ENCODE peak calls at places on chromosomes 4 and X, in six cellular contexts. I is EL; T is effector CD4-positive, alpha-beta T cell; L is stimulated activated CD4-positive, alpha-beta T cell treated with anti-CD3 and anti-CD28 coated beads, Interleukin-2, amount 100 ng/mL, for 24 hours; P is non-pigmented ciliary epithelial cell; Q is activated naive CD8-positive, alpha-beta T cell treated with anti-CD3 and anti-CD28 coated beads for 36 hours. V is an unnamed sample.

GRCh38 chr4:45453258-45453841 is 670.5 kb downstream of the GABRG1 start:
- DNase-seq in I (no peak), T (no peak), L (no peak), P (no peak), Q (no peak), V (no peak)

GRCh38 chr4:687975-688694 is 816 bp downstream of the SLC49A3 start:
- DNase-seq in I (no peak), T (no peak), L (no peak), P (no peak), Q (no peak), V (peak; percentile 86)

GRCh38 chrX:155744534-155744933 is 131.8 kb upstream of the TMLHE start:
- DNase-seq in I (no peak), T (no peak), L (no peak), P (no peak), Q (no peak), V (no peak)

GRCh38 chr4:23441670-23442069 is 448.2 kb downstream of the PPARGC1A start:
- DNase-seq in I (no peak), T (no peak), L (no peak), P (no peak), Q (no peak), V (no peak)

GRCh38 chr4:17356926-17357325 is 155.0 kb downstream of the QDPR start:
- DNase-seq in I (no peak), T (no peak), L (no peak), P (no peak), Q (no peak), V (no peak)

GRCh38 chr4:185799442-185799841 is 12.6 kb downstream of the SORBS2 start:
- DNase-seq in I (no peak), T (no peak), L (no peak), P (no peak), Q (no peak), V (no peak)

GRCh38 chr4:174763454-174764104 is 65.5 kb downstream of the GLRA3 start:
- DNase-seq in I (no peak), T (no peak), L (no peak), P (peak; percentile 8), Q (no peak), V (no peak)

GRCh38 chrX:45722471-45722870 is 521.8 kb upstream of the DIPK2B start:
- DNase-seq in I (no peak), T (no peak), L (no peak), P (no peak), Q (no peak), V (no peak)

GRCh38 chrX:71154196-71154595 is 9.6 kb downstream of the NLGN3 start:
- DNase-seq in I (no peak), T (no peak), L (no peak), P (no peak), Q (no peak), V (no peak)

GRCh38 chr4:73978886-73979285 is 2.9 kb downstream of the PF4 start:
- DNase-seq in I (peak; percentile 71), T (no peak), L (no peak), P (peak; percentile 77), Q (no peak), V (no peak)

GRCh38 chr4:164997941-164998340 is 20.5 kb upstream of the TRIM61 start:
- DNase-seq in I (no peak), T (no peak), L (no peak), P (no peak), Q (no peak), V (no peak)

GRCh38 chr4:52604215-52604614 is 54.9 kb downstream of the USP46 start:
- DNase-seq in I (no peak), T (no peak), L (no peak), P (no peak), Q (no peak), V (no peak)

GRCh38 chr4:146245246-146245645 is 30.9 kb downstream of the REELD1 start:
- DNase-seq in I (peak; percentile 6), T (no peak), L (no peak), P (no peak), Q (no peak), V (no peak)

GRCh38 chrX:121858867-121859647 is 811.6 kb downstream of the GLUD2 start:
- DNase-seq in I (no peak), T (no peak), L (no peak), P (no peak), Q (no peak), V (no peak)

GRCh38 chr4:159673221-159673620 is 570.3 kb downstream of the RAPGEF2 start:
- DNase-seq in I (no peak), T (no peak), L (no peak), P (no peak), Q (no peak), V (no peak)

GRCh38 chrX:134544614-134545255 is 84.8 kb downstream of the HPRT1 start:
- DNase-seq in I (no peak), T (no peak), L (no peak), P (no peak), Q (no peak), V (peak; percentile 36)

V was measured in H9.